ENCODE peak calls at places on chromosome 19, in six cellular contexts. C, X, H, O, J and K are unnamed samples.

GRCh38 chr19:3692141-3693029 is 7.9 kb downstream of the PIP5K1C start:
- DNase-seq in C (no peak), X (peak; percentile 54), H (no peak), O (peak; percentile 30), J (no peak), K (no peak)

GRCh38 chr19:10977773-10978155 is 16.9 kb downstream of the SMARCA4 start:
- DNase-seq in C (no peak), X (no peak), H (no peak), O (no peak), J (no peak), K (no peak)

GRCh38 chr19:28217064-28217463 is 995.9 kb downstream of the UQCRFS1 start:
- DNase-seq in C (no peak), X (no peak), H (no peak), O (no peak), J (no peak), K (no peak)

GRCh38 chr19:3982701-3983541 is 2.3 kb downstream of the EEF2 start:
- DNase-seq in C (peak; percentile 62), X (no peak), H (no peak), O (no peak), J (peak; percentile 42), K (peak; percentile 78)

GRCh38 chr19:18711893-18712292 is 28.4 kb downstream of the CRTC1 start:
- DNase-seq in C (no peak), X (no peak), H (no peak), O (no peak), J (no peak), K (no peak)

GRCh38 chr19:4134351-4134750 is 10.4 kb upstream of the MAP2K2 start:
- DNase-seq in C (no peak), X (no peak), H (no peak), O (no peak), J (no peak), K (peak; percentile 22)

GRCh38 chr19:17706750-17707181 is 12.5 kb upstream of the MAP1S start:
- DNase-seq in C (peak; percentile 13), X (no peak), H (no peak), O (no peak), J (no peak), K (peak; percentile 71)

GRCh38 chr19:45852145-45852750 is 10.7 kb downstream of the SYMPK start:
- DNase-seq in C (no peak), X (no peak), H (no peak), O (no peak), J (no peak), K (peak; percentile 67)

GRCh38 chr19:16361254-16361653 is 36.6 kb downstream of the KLF2 start:
- DNase-seq in C (no peak), X (no peak), H (no peak), O (no peak), J (no peak), K (no peak)

GRCh38 chr19:2722541-2723344 is 1.6 kb upstream of the DIRAS1 start:
- DNase-seq in C (peak; percentile 80), X (no peak), H (no peak), O (no peak), J (peak; percentile 87), K (peak; percentile 88)

GRCh38 chr19:5018224-5019015 is 49.5 kb downstream of the KDM4B start:
- DNase-seq in C (peak; percentile 34), X (no peak), H (no peak), O (no peak), J (no peak), K (peak; percentile 79)

GRCh38 chr19:58033741-58034475 is at the start of gene ZSCAN1:
- DNase-seq in C (no peak), X (no peak), H (peak; percentile 39), O (no peak), J (no peak), K (no peak)

GRCh38 chr19:45442927-45443461 is 19.3 kb upstream of the ERCC1 start:
- DNase-seq in C (peak; percentile 46), X (no peak), H (peak; percentile 94), O (no peak), J (no peak), K (peak; percentile 68)

GRCh38 chr19:46356670-46357055 is 9.8 kb downstream of the PPP5C start:
- DNase-seq in C (no peak), X (no peak), H (no peak), O (no peak), J (no peak), K (no peak)

GRCh38 chr19:29841559-29842367 is 30.0 kb downstream of the CCNE1 start:
- DNase-seq in C (peak; percentile 47), X (no peak), H (no peak), O (no peak), J (peak; percentile 42), K (peak; percentile 58)

GRCh38 chr19:2391118-2391725 is 31.2 kb downstream of the TMPRSS9 start:
- DNase-seq in C (peak; percentile 74), X (no peak), H (peak; percentile 67), O (no peak), J (peak; percentile 25), K (peak; percentile 73)

GRCh38 chr19:32824136-32824835 is 45.3 kb downstream of the SLC7A9 start:
- DNase-seq in C (no peak), X (no peak), H (no peak), O (no peak), J (no peak), K (no peak)

GRCh38 chr19:55228015-55228391 is 560 bp downstream of the TMEM86B start:
- DNase-seq in C (no peak), X (no peak), H (no peak), O (no peak), J (no peak), K (no peak)

GRCh38 chr19:55913643-55914268 is 18.4 kb downstream of the NLRP13 start:
- DNase-seq in C (no peak), X (no peak), H (no peak), O (no peak), J (no peak), K (no peak)

GRCh38 chr19:41323430-41324125 is 13.6 kb downstream of the CCDC97 start:
- DNase-seq in C (peak; percentile 94), X (no peak), H (peak; percentile 83), O (no peak), J (peak; percentile 68), K (peak; percentile 98)

GRCh38 chr19:42250666-42251531 is 4.0 kb downstream of the ERF start:
- DNase-seq in C (no peak), X (no peak), H (no peak), O (no peak), J (no peak), K (peak; percentile 46)

GRCh38 chr19:44741258-44741731 is 7.2 kb upstream of the BCL3 start:
- DNase-seq in C (no peak), X (no peak), H (no peak), O (no peak), J (no peak), K (no peak)

GRCh38 chr19:18063463-18063862 is 23.3 kb downstream of the IL12RB1 start:
- DNase-seq in C (no peak), X (peak; percentile 24), H (no peak), O (no peak), J (no peak), K (no peak)

GRCh38 chr19:294819-295686 is 3.9 kb upstream of the PLPP2 start:
- DNase-seq in C (no peak), X (peak; percentile 35), H (peak; percentile 34), O (peak; percentile 18), J (peak; percentile 17), K (peak; percentile 41)

GRCh38 chr19:13117176-13117771 is 734 bp upstream of the TRMT1 start:
- DNase-seq in C (no peak), X (no peak), H (peak; percentile 64), O (no peak), J (no peak), K (no peak)

GRCh38 chr19:46374526-46375475 is 27.9 kb downstream of the PPP5C start:
- DNase-seq in C (no peak), X (no peak), H (no peak), O (no peak), J (no peak), K (no peak)

GRCh38 chr19:27828781-27829275 is 1384.1 kb downstream of the UQCRFS1 start:
- DNase-seq in C (peak; percentile 1), X (no peak), H (no peak), O (no peak), J (no peak), K (no peak)

GRCh38 chr19:5086725-5087439 is 118.0 kb downstream of the KDM4B start:
- DNase-seq in C (no peak), X (no peak), H (no peak), O (no peak), J (no peak), K (no peak)

GRCh38 chr19:39046037-39046821 is 13.9 kb upstream of the FBXO27 start:
- DNase-seq in C (peak; percentile 20), X (no peak), H (peak; percentile 39), O (no peak), J (peak; percentile 40), K (peak; percentile 42)

GRCh38 chr19:33279430-33280350 is 22.6 kb downstream of the CEBPA start:
- DNase-seq in C (no peak), X (no peak), H (no peak), O (no peak), J (no peak), K (no peak)

GRCh38 chr19:9566729-9567128 is 17.6 kb downstream of the ZNF121 start:
- DNase-seq in C (no peak), X (no peak), H (peak; percentile 24), O (no peak), J (no peak), K (no peak)

GRCh38 chr19:2255982-2256685 is at the start of gene JSRP1:
- DNase-seq in C (peak; percentile 97), X (no peak), H (no peak), O (no peak), J (no peak), K (no peak)